ENCODE peak calls at places on chromosome 5, in eight cellular contexts. H is spleen, T is transverse colon, Y is HCT116, G is endothelial cell of umbilical vein, K is H1, M is sigmoid colon, D is SK-N-SH. X is an unnamed sample.

GRCh38 chr5:139743001-139743771 is 52.4 kb upstream of the PSD2 start:
- DNase-seq in H (no peak), T (no peak), Y (no peak), G (no peak), K (no peak), M (no peak), D (no peak), X (no peak)

GRCh38 chr5:148966348-148966747 is 96.5 kb downstream of the SH3TC2 start:
- DNase-seq in H (no peak), T (no peak), Y (no peak), G (no peak), K (no peak), M (peak; percentile 76), D (no peak), X (no peak)

GRCh38 chr5:11177993-11178711 is 417.1 kb upstream of the DAP start:
- DNase-seq in H (no peak), T (no peak), Y (no peak), G (no peak), K (no peak), M (no peak), D (no peak), X (no peak)

GRCh38 chr5:57349214-57349613 is 133.4 kb downstream of the ACTBL2 start:
- DNase-seq in H (no peak), T (no peak), Y (no peak), G (no peak), K (no peak), M (no peak), D (no peak), X (no peak)

GRCh38 chr5:142779163-142779562 is 9.0 kb downstream of the ARHGAP26 start:
- DNase-seq in H (no peak), T (no peak), Y (no peak), G (peak; percentile 35), K (no peak), M (no peak), D (peak; percentile 60), X (no peak)

GRCh38 chr5:76999451-76999850 is 30.8 kb upstream of the AGGF1 start:
- DNase-seq in H (no peak), T (no peak), Y (no peak), G (no peak), K (no peak), M (no peak), D (no peak), X (no peak)

GRCh38 chr5:142830241-142831018 is 60.3 kb downstream of the ARHGAP26 start:
- DNase-seq in H (no peak), T (no peak), Y (no peak), G (peak; percentile 73), K (no peak), M (no peak), D (no peak), X (no peak)

GRCh38 chr5:90983148-90983547 is 400.0 kb downstream of the ARRDC3 start:
- DNase-seq in H (no peak), T (no peak), Y (no peak), G (peak; percentile 32), K (no peak), M (no peak), D (peak; percentile 65), X (no peak)

GRCh38 chr5:2904956-2905355 is 153.5 kb upstream of the IRX2 start:
- DNase-seq in H (no peak), T (no peak), Y (no peak), G (no peak), K (peak; percentile 34), M (no peak), D (no peak), X (no peak)

GRCh38 chr5:14035859-14036440 is 91.5 kb upstream of the DNAH5 start:
- DNase-seq in H (no peak), T (peak; percentile 12), Y (peak; percentile 92), G (peak; percentile 96), K (no peak), M (no peak), D (no peak), X (no peak)

GRCh38 chr5:53035868-53036381 is 46.8 kb downstream of the ITGA2 start:
- DNase-seq in H (no peak), T (no peak), Y (no peak), G (peak; percentile 28), K (no peak), M (no peak), D (no peak), X (no peak)

GRCh38 chr5:146079695-146080361 is 25.5 kb downstream of the PLAC8L1 start:
- DNase-seq in H (no peak), T (no peak), Y (peak; percentile 12), G (no peak), K (no peak), M (no peak), D (no peak), X (no peak)

GRCh38 chr5:123778641-123779040 is 266.7 kb downstream of the CSNK1G3 start:
- DNase-seq in H (no peak), T (no peak), Y (no peak), G (no peak), K (no peak), M (no peak), D (no peak), X (no peak)

GRCh38 chr5:16757989-16758501 is 141.2 kb upstream of the RETREG1 start:
- DNase-seq in H (no peak), T (no peak), Y (no peak), G (no peak), K (no peak), M (no peak), D (no peak), X (no peak)

GRCh38 chr5:25851301-25851700 is 1187.1 kb downstream of the CDH9 start:
- DNase-seq in H (no peak), T (no peak), Y (no peak), G (no peak), K (no peak), M (no peak), D (no peak), X (no peak)

GRCh38 chr5:93078082-93079038 is 502.7 kb downstream of the NR2F1-AS1 start:
- DNase-seq in H (no peak), T (peak; percentile 9), Y (peak; percentile 99), G (peak; percentile 99), K (no peak), M (peak; percentile 85), D (peak; percentile 29), X (no peak)

GRCh38 chr5:56099346-56099745 is 104.6 kb upstream of the IL6ST start:
- DNase-seq in H (no peak), T (no peak), Y (no peak), G (peak; percentile 96), K (no peak), M (no peak), D (peak; percentile 49), X (no peak)

DNA sequence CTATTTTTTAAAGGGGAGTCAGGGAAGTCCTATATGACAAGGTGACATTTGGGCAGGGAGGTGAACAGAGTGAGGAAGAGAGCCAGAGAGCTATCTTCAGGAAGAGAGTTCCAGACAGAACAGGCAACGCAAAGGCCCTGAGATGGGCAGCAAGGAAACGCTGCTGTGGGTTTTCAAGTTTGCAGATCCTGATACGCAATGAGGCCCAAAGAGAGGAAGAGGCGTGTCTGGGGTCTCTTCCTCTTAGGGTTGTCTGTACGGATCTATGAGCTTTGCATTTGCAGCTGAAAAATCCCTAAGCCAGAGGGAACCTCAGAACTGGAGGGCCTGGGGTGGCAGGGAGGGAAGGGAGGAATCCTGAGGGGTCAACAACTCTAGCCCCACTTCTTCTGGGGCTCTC is 13.6 kb downstream of the FAT2 start:
- DNase-seq in H (no peak), T (no peak), Y (no peak), G (no peak), K (no peak), M (no peak), D (no peak), X (no peak)
- TF ChIP-seq CTCF in H (no peak), T (no peak), Y (no peak), G (no peak), K (no peak), M (no peak), D (no peak), X (no peak)

DNA sequence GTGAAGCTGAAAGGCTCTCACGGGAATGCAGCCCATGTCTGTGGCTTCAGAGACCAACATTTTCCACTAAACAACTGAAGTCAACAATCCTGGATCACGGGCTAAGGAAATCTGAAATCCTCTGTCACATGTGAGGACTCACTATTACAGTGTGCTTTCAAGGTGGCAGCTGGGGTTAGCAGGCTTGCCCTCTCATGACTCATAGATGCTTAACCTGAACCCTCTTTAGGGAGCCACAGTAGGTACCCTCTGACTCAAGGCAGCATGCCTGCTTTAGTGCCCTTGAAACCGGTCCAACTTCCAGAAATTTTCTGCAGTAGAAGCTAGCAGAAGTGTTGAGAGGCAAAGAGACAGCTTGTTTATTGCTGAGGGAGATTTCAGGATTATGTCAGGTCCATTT is 232.5 kb downstream of the GABRB2 start:
- DNase-seq in H (no peak), T (no peak), Y (no peak), G (no peak), K (no peak), M (no peak), D (no peak), X (no peak)
- TF ChIP-seq POLR2AphosphoS5 in H (no peak), T (no peak), Y (no peak), G (no peak), K (no peak), M (no peak), D (no peak), X (no peak)

GRCh38 chr5:159772698-159773061 is 143.6 kb upstream of the ADRA1B start:
- DNase-seq in H (no peak), T (no peak), Y (no peak), G (no peak), K (no peak), M (no peak), D (no peak), X (no peak)
- H3K27ac ChIP-seq in H (peak overlapping the region; percentile 40), T (no peak overlapping the region), Y (peak overlapping the region; percentile 56), G (no peak overlapping the region), K (no peak overlapping the region), M (peak overlapping the region; percentile 80), D (no peak overlapping the region), X (no peak overlapping the region)

GRCh38 chr5:176549871-176550270 is 729 bp downstream of the CDHR2 start:
- DNase-seq in H (peak; percentile 77), T (no peak), Y (no peak), G (no peak), K (no peak), M (no peak), D (no peak), X (no peak)

GRCh38 chr5:176553260-176554085 is 4.3 kb downstream of the CDHR2 start:
- DNase-seq in H (no peak), T (peak; percentile 64), Y (peak; percentile 62), G (no peak), K (no peak), M (no peak), D (no peak), X (no peak)

GRCh38 chr5:176548967-176549444 is at the start of gene CDHR2:
- DNase-seq in H (no peak), T (peak; percentile 68), Y (no peak), G (no peak), K (no peak), M (no peak), D (no peak), X (no peak)

GRCh38 chr5:176550275-176550831 is 1.2 kb downstream of the CDHR2 start:
- DNase-seq in H (peak; percentile 85), T (no peak), Y (no peak), G (no peak), K (no peak), M (no peak), D (no peak), X (peak; percentile 76)

DNA sequence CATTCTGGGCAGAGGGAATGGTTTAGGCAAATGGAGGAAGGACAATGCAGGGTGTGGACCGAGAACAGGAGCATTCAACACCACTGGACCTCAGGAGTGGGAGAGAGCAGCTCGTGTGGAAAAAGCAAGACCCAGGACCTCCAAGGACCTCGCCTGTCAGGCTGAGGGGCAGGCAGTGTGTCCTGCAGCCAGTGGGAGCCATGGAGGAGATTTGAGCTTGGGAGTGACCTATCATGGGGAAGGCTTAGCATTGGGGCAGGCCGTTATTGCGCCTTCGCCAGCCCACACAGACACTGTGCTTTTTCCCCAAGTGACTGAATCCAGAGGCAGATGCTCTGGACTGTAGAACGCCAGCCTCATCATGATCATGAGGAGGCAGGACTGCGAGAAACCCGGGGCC is 3.2 kb downstream of the CDHR2 start:
- DNase-seq in H (no peak), T (no peak), Y (no peak), G (no peak), K (no peak), M (no peak), D (no peak), X (no peak)
- TF ChIP-seq CTCF in H (no peak), T (no peak), Y (no peak), G (no peak), K (no peak), M (no peak), D (no peak), X (no peak)